ENCODE peak calls at places on chromosomes 12 and 14, in six cellular contexts. K, Q, N, S, H and U are unnamed samples.
A peak's percentile ranks its signal among the peaks of the same experiment; 100 is the strongest.

GRCh38 chr12:46246021-46246700 is 22.7 kb downstream of the SLC38A1 start:
- DNase-seq in K (no peak), Q (no peak), N (no peak), S (no peak), H (no peak), U (no peak)

GRCh38 chr14:73457935-73458218 is 469 bp downstream of the NUMB start:
- DNase-seq in K (no peak), Q (no peak), N (no peak), S (no peak), H (no peak), U (no peak)

GRCh38 chr12:49808686-49809368 is 19.4 kb downstream of the NCKAP5L start:
- DNase-seq in K (no peak), Q (no peak), N (no peak), S (peak; percentile 75), H (peak; percentile 56), U (peak; percentile 19)

GRCh38 chr12:103728323-103728722 is 112.7 kb downstream of the NT5DC3 start:
- DNase-seq in K (no peak), Q (no peak), N (no peak), S (peak; percentile 5), H (no peak), U (peak; percentile 42)

GRCh38 chr12:128076188-128076587 is 190.8 kb upstream of the TMEM132C start:
- DNase-seq in K (no peak), Q (no peak), N (no peak), S (peak; percentile 81), H (no peak), U (no peak)

GRCh38 chr14:70183991-70184390 is 4.8 kb downstream of the SLC8A3 start:
- DNase-seq in K (no peak), Q (no peak), N (no peak), S (no peak), H (no peak), U (no peak)

GRCh38 chr14:93970589-93970966 is 5.8 kb downstream of the ASB2 start:
- DNase-seq in K (no peak), Q (no peak), N (no peak), S (no peak), H (no peak), U (no peak)

GRCh38 chr12:93530358-93530757 is 42.1 kb upstream of the SOCS2 start:
- DNase-seq in K (no peak), Q (no peak), N (no peak), S (no peak), H (peak; percentile 11), U (peak; percentile 62)

GRCh38 chr12:8818526-8818925 is 3.9 kb upstream of the A2ML1 start:
- DNase-seq in K (no peak), Q (no peak), N (no peak), S (no peak), H (no peak), U (no peak)

GRCh38 chr12:71684081-71684480 is 1.8 kb upstream of the TMEM19 start:
- DNase-seq in K (no peak), Q (no peak), N (no peak), S (no peak), H (peak; percentile 37), U (no peak)

GRCh38 chr14:92362781-92363235 is 39.8 kb downstream of the SLC24A4 start:
- DNase-seq in K (no peak), Q (peak; percentile 15), N (no peak), S (no peak), H (no peak), U (peak; percentile 13)

GRCh38 chr12:48004039-48004940 is at the start of gene COL2A1:
- DNase-seq in K (peak; percentile 96), Q (peak; percentile 90), N (no peak), S (peak; percentile 40), H (peak; percentile 25), U (peak; percentile 12)

DNA sequence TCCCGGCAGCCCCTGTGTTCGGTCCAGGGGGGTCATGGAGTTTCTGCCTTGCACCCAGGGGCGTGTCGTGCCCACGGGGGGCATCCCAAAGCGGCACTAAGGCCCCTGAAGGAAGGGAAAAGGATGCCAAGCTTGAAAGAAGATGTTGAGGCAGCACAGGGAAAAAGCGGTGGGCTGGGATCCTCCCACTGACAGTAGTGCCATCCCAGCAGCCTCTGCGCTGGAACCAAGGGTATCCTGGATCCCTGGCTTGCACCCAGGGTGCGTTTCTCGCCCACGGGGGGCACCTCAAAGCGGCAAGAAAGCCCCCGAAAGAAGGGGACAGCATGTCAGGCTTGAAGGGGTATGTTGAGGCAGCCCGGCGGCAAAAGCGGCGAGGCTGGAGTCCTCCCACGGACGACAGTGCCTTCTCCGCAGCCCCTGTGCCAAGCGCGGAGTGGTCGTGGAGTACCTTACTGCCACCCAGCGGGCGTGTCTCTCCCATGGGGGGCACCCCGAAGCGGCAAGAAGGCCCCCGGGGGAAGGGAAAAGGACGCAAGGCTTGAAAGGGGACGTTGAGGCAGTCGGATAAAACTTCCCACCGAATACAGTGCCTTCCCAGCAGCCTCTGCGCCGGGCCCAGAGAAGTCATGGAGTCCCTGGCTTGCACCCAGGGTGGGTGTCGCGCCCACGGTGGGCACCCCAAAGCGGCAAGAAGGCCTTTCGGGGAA is 164.4 kb upstream of the ALG10B start:
- DNase-seq in K (no peak), Q (no peak), N (no peak), S (no peak), H (no peak), U (no peak)
- H2AFZ ChIP-seq in K (no peak overlapping the region), Q (no peak overlapping the region), N (no peak overlapping the region), S (no peak overlapping the region), H (no peak overlapping the region), U (no peak overlapping the region)

DNA sequence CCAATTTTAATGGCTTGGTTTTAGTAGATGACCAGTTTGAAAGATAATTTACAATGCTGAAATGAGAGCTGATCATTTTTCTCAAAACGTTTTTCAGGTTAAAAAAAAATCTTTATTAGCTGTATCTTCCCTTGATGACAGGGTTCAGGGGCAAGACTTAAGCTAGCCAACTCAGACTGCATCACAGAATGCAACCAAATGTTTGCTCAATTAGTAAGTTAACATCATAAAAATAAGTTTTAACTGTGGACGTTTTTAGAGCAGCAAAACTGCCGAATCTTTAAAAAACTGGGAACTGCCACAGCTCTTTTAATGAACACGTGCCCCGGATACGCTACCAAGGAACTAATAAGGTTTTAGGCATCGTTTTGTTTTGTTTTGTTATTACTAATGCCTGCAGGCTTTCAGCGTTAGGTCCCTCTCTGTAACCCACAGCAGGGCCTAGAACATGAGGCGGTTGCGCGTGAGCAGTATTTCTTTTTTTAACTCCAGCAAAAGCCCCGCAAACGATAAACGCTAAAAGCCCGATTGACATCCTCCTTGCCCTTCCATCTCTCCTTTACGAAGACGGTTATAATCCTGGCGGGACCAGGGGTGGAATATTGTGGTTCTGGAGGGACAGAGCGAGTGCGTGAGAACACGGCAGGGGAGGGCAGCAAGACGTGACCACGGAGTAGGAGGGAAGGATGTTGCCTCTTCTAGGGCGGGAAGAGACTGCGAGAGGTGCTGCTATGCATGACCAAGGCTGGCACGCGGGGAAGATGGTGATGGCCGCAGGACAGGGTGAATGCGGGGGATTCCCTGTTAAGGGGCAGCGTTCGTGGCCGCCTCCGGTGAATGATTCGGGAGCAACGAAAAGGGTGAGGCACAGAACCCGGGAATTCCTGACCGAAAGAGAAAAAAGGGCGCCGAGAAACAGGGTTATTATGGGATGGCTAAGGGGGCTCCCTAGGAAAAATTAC is 652 bp downstream of the SUPT16H start:
- DNase-seq in K (no peak), Q (no peak), N (no peak), S (peak; percentile 87), H (peak; percentile 17), U (peak; percentile 51)
- H4K8ac ChIP-seq in K (no peak overlapping the region), Q (peak overlapping the region; percentile 26), N (peak overlapping the region; percentile 97), S (peak overlapping the region; percentile 70), H (peak overlapping the region; percentile 96), U (peak overlapping the region; percentile 68)

GRCh38 chr12:131102493-131102931 is 148.8 kb downstream of the ADGRD1 start:
- DNase-seq in K (no peak), Q (peak; percentile 23), N (no peak), S (no peak), H (no peak), U (no peak)

GRCh38 chr12:131103614-131104463 is 150.1 kb downstream of the ADGRD1 start:
- DNase-seq in K (peak; percentile 8), Q (peak; percentile 40), N (no peak), S (no peak), H (no peak), U (no peak)

GRCh38 chr12:131101703-131102492 is 148.2 kb downstream of the ADGRD1 start:
- DNase-seq in K (no peak), Q (peak; percentile 21), N (no peak), S (no peak), H (no peak), U (no peak)

GRCh38 chr12:131104464-131105350 is 151.0 kb downstream of the ADGRD1 start:
- DNase-seq in K (peak; percentile 83), Q (peak; percentile 94), N (peak; percentile 63), S (peak; percentile 26), H (peak; percentile 46), U (peak; percentile 16)

DNA sequence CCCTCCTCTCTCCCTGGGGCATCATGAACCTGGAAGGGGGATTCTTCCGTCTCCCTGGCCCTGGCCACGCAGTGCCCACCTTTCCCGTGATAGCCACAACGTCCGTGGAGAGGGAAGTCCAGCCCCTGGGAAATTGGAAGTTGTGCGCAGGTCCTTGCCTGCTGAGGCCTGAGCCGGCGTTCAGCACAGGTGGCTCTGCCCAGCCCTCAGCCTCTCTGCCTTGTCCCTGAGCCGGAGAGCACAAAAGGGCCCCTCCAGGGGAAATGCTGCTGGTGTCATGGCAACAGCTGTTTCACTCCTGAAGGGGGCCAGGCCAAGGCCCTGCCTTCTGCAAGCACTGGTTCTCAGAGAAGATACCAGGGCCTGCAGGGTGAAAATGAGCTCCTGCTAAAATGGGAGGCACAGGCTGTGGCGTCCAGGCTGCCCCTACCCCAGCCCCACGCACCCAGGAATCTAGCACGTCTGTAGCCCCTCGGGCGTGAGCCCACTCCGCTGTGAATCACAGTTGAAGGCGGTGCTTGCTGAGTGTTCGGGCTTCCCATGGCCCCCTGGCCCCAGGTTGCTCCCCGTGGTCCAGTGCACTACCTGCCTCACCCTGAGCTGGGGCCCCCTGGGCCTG is 149.4 kb downstream of the ADGRD1 start:
- DNase-seq in K (peak; percentile 20), Q (peak; percentile 35), N (no peak), S (no peak), H (no peak), U (no peak)
- H2AFZ ChIP-seq in K (peak overlapping the region; percentile 76), Q (no peak overlapping the region), N (no peak overlapping the region), S (no peak overlapping the region), H (no peak overlapping the region), U (no peak overlapping the region)

GRCh38 chr12:123457980-123458779 is at the start of gene SNRNP35:
- DNase-seq in K (peak; percentile 69), Q (peak; percentile 86), N (peak; percentile 43), S (peak; percentile 90), H (peak; percentile 82), U (peak; percentile 74)
- H4K8ac ChIP-seq in K (no peak within 1 kb of the TSS), Q (no peak within 1 kb of the TSS), N (peak within 1 kb of the TSS; percentile 100), S (peak within 1 kb of the TSS; percentile 100), H (peak within 1 kb of the TSS; percentile 100), U (peak within 1 kb of the TSS; percentile 96)

GRCh38 chr12:13980548-13981295 is 680 bp downstream of the GRIN2B start:
- DNase-seq in K (no peak), Q (peak; percentile 53), N (no peak), S (no peak), H (no peak), U (no peak)
- H2AFZ ChIP-seq in K (peak overlapping the region; percentile 88), Q (no peak overlapping the region), N (peak overlapping the region; percentile 86), S (no peak overlapping the region), H (no peak overlapping the region), U (no peak overlapping the region)

DNA sequence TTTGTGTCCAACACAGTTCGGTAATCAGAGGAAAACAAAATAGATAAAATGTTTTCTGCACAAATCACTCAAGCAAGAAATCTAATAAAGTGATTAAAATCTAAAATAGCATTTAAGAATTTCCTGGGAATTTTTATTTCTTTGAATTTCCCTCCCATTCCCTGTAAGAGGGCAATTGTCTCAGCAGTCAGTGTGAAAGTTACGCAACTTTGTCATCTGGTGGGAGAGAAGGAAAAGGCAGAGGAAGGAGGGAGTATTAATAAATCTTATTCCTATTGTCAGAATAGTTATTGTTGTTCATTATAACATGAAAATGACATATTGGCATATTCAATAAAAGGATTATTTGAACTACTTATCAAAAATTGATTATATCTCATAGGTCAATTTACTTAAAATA is 464.9 kb downstream of the PRKD1 start:
- DNase-seq in K (no peak), Q (no peak), N (no peak), S (no peak), H (no peak), U (no peak)
- H4K8ac ChIP-seq in K (no peak overlapping the region), Q (no peak overlapping the region), N (no peak overlapping the region), S (no peak overlapping the region), H (no peak overlapping the region), U (no peak overlapping the region)